ENCODE peak calls at places on chromosomes 2 and 18, in four cellular contexts. I, B, Y and A are unnamed samples.

GRCh38 chr2:39375917-39376316 is 61.2 kb downstream of the MAP4K3 start:
- DNase-seq in Y (no peak), I (no peak), B (no peak), A (no peak)

GRCh38 chr18:31301201-31301655 is 16.7 kb upstream of the DSG1 start:
- DNase-seq in B (no peak), I (no peak), Y (no peak), A (no peak)

GRCh38 chr2:105812180-105813044 is 67.7 kb downstream of the NCK2 start:
- DNase-seq in I (no peak), Y (no peak), B (peak), A (no peak)

GRCh38 chr2:108377815-108378630 is at the start of gene SULT1C4:
- DNase-seq in B (peak), Y (no peak), I (no peak), A (no peak)

GRCh38 chr2:56379066-56379465 is 195.3 kb downstream of the CCDC85A start:
- DNase-seq in Y (no peak), I (no peak), B (no peak), A (no peak)

GRCh38 chr2:233422050-233422639 is 67.9 kb downstream of the DGKD start:
- DNase-seq in Y (no peak), B (no peak), I (peak), A (peak)

GRCh38 chr2:29238497-29238896 is 123.3 kb downstream of the CLIP4 start:
- DNase-seq in I (peak), Y (peak), B (peak), A (no peak)

GRCh38 chr2:179538406-179538805 is 273.8 kb upstream of the SESTD1 start:
- DNase-seq in Y (no peak), I (no peak), B (no peak), A (no peak)

GRCh38 chr2:45259547-45260160 is 250.4 kb upstream of the SIX2 start:
- DNase-seq in B (no peak), I (no peak), Y (no peak), A (no peak)

GRCh38 chr2:215904101-215904500 is 109.2 kb downstream of the MREG start:
- DNase-seq in I (no peak), Y (no peak), B (no peak), A (no peak)

GRCh38 chr2:50491541-50492114 is 540.3 kb downstream of the NRXN1 start:
- DNase-seq in B (peak), Y (peak), I (peak), A (no peak)

GRCh38 chr2:116988303-116988702 is 826.2 kb upstream of the DDX18 start:
- DNase-seq in B (no peak), Y (no peak), I (no peak), A (no peak)

GRCh38 chr18:54551590-54551989 is 39.5 kb upstream of the DYNAP start:
- DNase-seq in B (no peak), Y (no peak), I (no peak), A (no peak)

GRCh38 chr2:238853724-238854123 is 5.8 kb downstream of the TWIST2 start:
- DNase-seq in I (no peak), B (no peak), Y (no peak), A (no peak)

GRCh38 chr2:176321916-176322315 is 52.7 kb downstream of the MTX2 start:
- DNase-seq in Y (no peak), I (no peak), B (no peak), A (no peak)

GRCh38 chr18:23619388-23619873 is 33.1 kb upstream of the NPC1 start:
- DNase-seq in Y (no peak), I (no peak), B (no peak), A (no peak)

DNA sequence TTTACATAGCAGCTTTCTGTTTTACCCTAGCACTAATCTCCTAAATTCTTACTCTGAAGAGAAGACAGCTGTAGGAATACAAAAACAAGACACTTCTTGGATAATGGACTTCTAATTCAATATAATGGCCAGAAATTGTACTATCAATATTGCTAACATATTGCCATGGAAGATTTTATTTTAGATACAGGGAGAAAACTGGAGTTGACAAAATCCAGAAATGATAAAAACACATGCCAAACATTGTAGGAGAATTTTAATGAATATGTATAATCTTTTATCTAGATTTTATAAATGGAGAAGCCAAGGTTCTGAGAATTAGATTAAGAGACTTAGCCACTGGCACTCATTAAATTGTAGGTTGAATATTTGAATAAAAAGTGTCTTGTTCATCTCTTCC is 1838.8 kb upstream of the LRRTM1 start:
- DNase-seq in Y (no peak), I (no peak), B (no peak), A (no peak)
- TF ChIP-seq POLR2AphosphoS2 in Y (no peak), I (no peak), B (no peak), A (no peak)

DNA sequence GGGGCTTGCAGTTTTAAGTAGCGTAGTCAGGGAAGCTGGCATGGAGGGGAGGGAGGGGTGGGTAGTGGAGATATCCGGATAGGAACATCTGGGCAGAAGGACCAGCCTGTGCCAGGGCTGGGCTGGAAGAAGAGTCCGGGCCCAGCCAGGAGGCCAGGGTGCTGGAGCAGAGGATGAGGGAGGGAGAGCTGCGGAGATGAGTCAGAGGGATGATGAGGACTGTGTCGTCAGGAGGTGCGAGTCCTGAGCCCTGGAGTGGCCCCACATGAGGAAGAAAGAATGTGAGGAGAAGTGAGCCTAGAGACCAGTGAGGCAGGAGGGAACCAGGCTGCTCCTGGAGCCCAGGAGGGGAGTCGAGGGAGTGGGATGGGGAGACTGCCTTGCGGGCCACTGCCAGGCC is 82.4 kb downstream of the CTIF start:
- DNase-seq in B (no peak), Y (no peak), I (peak), A (no peak)
- H3K27ac ChIP-seq in B (no peak), Y (no peak), I (peak), A (no peak)

GRCh38 chr2:98656800-98657199 is 48.4 kb downstream of the UNC50 start:
- DNase-seq in B (no peak), Y (no peak), I (no peak), A (no peak)
- TF ChIP-seq POLR2AphosphoS2 in B (no peak), Y (no peak), I (no peak), A (no peak)

DNA sequence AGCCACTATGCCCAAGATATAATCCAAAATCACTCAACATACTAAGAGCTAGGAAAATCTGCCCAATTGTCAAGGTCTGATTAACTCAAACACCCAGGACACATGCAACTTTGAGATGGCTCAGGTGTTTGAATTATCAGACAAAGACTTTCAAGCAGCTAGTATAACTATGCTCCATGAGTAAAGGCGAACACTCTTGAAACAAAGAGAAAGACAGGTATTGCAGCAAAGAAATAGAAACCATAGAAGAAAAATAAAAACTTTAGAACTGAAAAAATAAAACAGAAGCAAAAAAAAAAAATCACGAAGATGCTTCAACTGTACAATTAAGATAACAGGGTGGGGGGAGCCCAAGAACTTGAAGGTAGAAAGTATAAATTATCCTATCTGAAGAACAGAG is 214.2 kb downstream of the EIPR1 start:
- DNase-seq in I (no peak), Y (no peak), B (no peak), A (no peak)
- H3K27ac ChIP-seq in I (no peak), Y (no peak), B (no peak), A (no peak)

DNA sequence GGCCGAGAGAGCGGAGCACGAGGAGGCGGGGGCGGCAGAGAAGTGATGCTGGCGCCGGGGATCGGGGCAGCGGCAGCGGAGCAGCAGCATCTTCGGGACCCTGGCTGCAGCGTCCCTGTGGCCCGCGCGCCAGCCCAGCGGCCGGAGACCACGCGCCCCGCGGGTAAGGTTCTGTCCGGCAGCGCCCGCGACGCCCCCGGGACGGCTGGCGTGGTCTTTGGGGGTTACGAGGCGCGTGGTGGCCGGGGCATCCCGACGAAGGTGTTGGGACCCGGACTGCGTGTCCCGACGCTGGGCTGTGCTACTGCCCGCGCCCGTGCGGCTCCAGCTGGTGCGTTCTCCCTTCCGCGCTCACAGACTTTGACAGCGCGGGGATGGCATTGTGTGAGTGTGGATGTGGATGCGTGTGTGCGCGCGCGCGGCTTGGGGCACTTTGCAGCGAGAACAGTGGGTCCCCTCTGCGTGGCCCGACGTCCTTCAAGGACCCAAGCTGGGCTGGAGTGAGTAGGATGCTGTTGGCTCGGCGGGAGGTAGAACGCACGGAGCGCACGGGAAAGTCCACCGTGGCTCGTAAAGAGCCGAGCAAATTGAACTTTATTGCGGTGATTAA is 405.0 kb downstream of the XIRP2 start:
- DNase-seq in I (no peak), Y (no peak), B (no peak), A (no peak)
- TF ChIP-seq POLR2AphosphoS2 in I (no peak), Y (no peak), B (no peak), A (no peak)

DNA sequence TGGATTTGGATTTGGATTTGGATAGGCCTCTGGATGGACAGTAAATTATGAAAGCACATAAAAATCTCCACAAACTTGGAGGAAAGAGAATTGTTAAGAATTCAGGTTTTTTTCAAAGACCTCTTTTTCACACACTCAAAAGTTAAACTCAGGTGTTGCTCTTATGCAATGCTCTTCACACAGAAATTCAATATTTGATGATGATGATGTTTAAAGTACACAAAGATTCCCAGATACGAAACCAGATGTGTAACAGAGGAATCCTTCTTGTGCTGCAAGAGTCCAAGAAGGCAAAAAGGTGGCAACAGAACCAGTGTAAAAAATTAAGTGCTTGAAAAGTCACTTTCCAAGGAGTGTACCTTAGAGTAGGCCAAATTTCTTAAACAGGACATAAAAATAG is 75.8 kb upstream of the SPATS2L start:
- DNase-seq in Y (no peak), B (peak), I (no peak), A (no peak)
- H3K27ac ChIP-seq in Y (no peak), B (no peak), I (no peak), A (no peak)

DNA sequence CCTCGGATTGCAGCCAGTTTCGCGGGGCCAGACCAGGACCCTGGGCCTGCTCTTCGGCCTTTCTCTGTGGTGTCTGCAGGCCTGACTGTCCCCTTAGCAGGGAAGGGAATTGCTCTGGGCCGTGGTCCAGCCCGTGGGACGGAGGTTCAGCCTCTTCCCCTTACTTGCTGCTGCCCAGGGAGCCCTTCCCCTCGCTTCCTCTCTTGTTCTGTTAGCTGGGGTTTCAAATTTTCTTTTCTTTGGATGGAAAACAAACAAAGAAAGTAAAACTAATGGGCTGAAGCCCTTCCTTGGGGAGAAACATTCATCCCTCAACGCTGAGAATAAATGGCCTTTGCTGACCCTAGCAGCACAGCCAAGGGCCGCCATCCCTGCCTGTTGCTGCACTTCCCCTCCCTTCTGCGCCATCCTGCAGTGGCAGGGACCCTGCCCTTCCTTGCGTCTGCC is 52.4 kb downstream of the ASAP2 start:
- DNase-seq in I (no peak), B (no peak), Y (no peak), A (no peak)
- TF ChIP-seq POLR2AphosphoS2 in I (no peak), B (no peak), Y (no peak), A (no peak)

GRCh38 chr18:61605376-61606067 is 272.3 kb downstream of the CDH20 start:
- DNase-seq in I (no peak), Y (no peak), B (no peak), A (no peak)
- H3K27ac ChIP-seq in I (peak), Y (no peak), B (no peak), A (no peak)

DNA sequence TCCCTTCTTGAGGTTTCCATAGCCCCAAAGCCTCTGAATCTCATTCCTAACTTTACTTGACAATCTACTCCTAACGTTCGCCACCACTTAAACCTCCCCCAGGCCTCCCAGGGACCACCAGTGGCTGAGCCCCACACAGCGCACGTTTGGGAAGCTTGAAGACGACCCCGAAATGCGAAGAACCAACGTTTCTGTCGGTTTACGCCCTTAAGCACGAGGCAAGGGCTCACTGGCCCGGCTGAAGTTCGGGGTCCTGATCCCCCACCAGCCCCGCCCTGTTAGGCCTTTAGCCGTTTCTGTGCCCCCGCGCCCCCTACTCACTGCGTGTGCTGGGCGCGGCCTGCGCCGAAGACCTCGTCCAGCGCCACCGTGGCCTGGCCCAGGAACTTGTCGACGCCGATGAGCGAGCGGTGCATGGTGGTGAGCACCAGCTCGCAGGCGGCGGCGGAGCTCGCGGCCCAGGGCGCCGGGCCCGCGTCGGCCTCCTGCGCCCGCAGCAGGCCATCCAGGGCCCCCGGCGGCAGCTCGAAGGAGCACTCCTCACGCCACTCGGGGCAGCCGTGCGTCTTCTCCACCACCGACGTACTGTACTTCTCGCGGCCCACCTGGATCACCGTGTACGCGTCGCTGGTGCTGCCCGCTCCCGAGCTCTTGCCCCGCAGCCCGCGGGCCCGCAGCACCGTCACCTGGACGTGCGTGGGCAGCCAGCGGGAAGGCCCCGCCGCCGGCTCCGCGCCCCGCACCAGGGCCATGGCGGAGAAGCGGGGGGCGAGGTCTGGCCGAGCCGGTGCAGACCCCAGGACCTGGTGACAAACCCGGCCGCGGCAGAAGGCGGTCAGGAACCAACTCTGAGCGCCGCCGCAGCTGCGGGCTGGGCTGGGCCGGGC is 479 bp downstream of the RAB11FIP5 start:
- DNase-seq in B (peak), Y (peak), I (no peak), A (no peak)
- TF ChIP-seq POLR2AphosphoS2 in B (no peak), Y (no peak), I (no peak), A (no peak)

GRCh38 chr2:170145675-170146432 is 32.1 kb upstream of the MYO3B start:
- DNase-seq in B (no peak), Y (no peak), I (no peak), A (no peak)

GRCh38 chr2:170144758-170145157 is 33.2 kb upstream of the MYO3B start:
- DNase-seq in B (no peak), Y (no peak), I (no peak), A (no peak)

GRCh38 chr2:170146784-170147183 is 31.2 kb upstream of the MYO3B start:
- DNase-seq in I (no peak), B (no peak), Y (no peak), A (no peak)

GRCh38 chr2:170143045-170143717 is 34.8 kb upstream of the MYO3B start:
- DNase-seq in Y (peak), B (no peak), I (no peak), A (no peak)

DNA sequence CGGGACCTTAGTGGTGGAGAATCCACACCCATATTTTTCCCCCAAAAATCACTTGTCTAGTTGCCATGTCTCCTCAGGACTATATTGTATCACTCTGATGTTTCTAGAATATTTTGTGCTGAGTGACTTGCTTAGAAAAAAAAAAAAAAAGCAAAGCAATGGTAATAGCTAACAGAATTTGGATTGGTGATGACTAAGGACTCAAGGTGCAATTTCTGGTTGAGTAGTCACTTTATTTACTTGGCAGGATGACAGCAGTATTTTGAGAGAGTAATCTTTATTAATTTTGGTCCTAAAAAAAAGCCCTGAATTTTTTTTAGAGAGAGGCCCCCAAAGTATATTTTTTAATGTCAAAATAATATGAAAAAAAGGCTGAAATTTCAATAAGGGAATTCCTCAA is 32.8 kb upstream of the MYO3B start:
- DNase-seq in B (no peak), I (no peak), Y (no peak), A (no peak)
- H3K27ac ChIP-seq in B (no peak), I (no peak), Y (no peak), A (no peak)